ENCODE peak calls at places on chromosomes 3 and 15, in eight cellular contexts. K is fibroblast of lung, E is thyroid gland, Y is adrenal gland, O is left ventricle myocardium inferior, R is brain microvascular endothelial cell, H is A673, I is aorta. G is an unnamed sample. For H3K36me3, the result is how much of the 10 kb centered on the place peaks cover.

GRCh38 chr3:105791919-105792786 is 76.7 kb downstream of the CBLB start:
- DNase-seq in K (peak), E (peak), Y (peak), O (peak), R (peak), H (no peak), I (peak), G (peak)

GRCh38 chr3:37968784-37969600 is 21.6 kb upstream of the VILL start:
- DNase-seq in K (no peak), E (no peak), Y (no peak), O (no peak), R (no peak), H (no peak), I (no peak), G (no peak)

GRCh38 chr3:160163259-160163878 is 61.9 kb upstream of the C3orf80 start:
- DNase-seq in K (peak), E (no peak), Y (no peak), O (no peak), R (no peak), H (peak), I (no peak), G (no peak)

GRCh38 chr3:34132069-34132677 is 333.7 kb downstream of the PDCD6IP start:
- DNase-seq in K (no peak), E (no peak), Y (no peak), O (peak), R (no peak), H (no peak), I (no peak), G (no peak)

GRCh38 chr15:98953950-98954349 is 53.6 kb downstream of the PGPEP1L start:
- DNase-seq in K (no peak), E (no peak), Y (no peak), O (no peak), R (no peak), H (no peak), I (no peak), G (no peak)

GRCh38 chr15:33341943-33342342 is 31.2 kb downstream of the RYR3 start:
- DNase-seq in K (no peak), E (no peak), Y (no peak), O (no peak), R (no peak), H (no peak), I (no peak), G (no peak)

GRCh38 chr15:100824211-100824610 is 55.4 kb upstream of the ALDH1A3 start:
- DNase-seq in K (no peak), E (no peak), Y (no peak), O (no peak), R (no peak), H (no peak), I (no peak), G (no peak)

GRCh38 chr3:18100126-18100525 is 325.0 kb downstream of the SATB1 start:
- DNase-seq in K (no peak), E (no peak), Y (no peak), O (no peak), R (no peak), H (no peak), I (no peak), G (peak)

GRCh38 chr3:33883538-33884203 is 85.2 kb downstream of the PDCD6IP start:
- DNase-seq in K (peak), E (no peak), Y (no peak), O (no peak), R (peak), H (peak), I (no peak), G (no peak)

GRCh38 chr3:184428561-184429175 is 48.8 kb downstream of the CHRD start:
- DNase-seq in K (no peak), E (no peak), Y (no peak), O (no peak), R (no peak), H (no peak), I (no peak), G (no peak)

GRCh38 chr3:52405066-52405465 is 39.8 kb downstream of the SEMA3G start:
- DNase-seq in K (no peak), E (no peak), Y (no peak), O (peak), R (no peak), H (no peak), I (peak), G (no peak)

GRCh38 chr15:48330855-48331795 is at the start of gene DUT:
- DNase-seq in K (peak), E (peak), Y (peak), O (peak), R (peak), H (peak), I (peak), G (peak)

GRCh38 chr3:23931597-23931996 is 13.5 kb upstream of the NR1D2 start:
- DNase-seq in K (no peak), E (no peak), Y (no peak), O (no peak), R (no peak), H (no peak), I (no peak), G (no peak)

GRCh38 chr15:96586901-96587300 is 256.4 kb downstream of the NR2F2 start:
- DNase-seq in K (no peak), E (no peak), Y (no peak), O (no peak), R (no peak), H (no peak), I (no peak), G (no peak)

GRCh38 chr3:61571516-61572336 is 10.4 kb downstream of the PTPRG start:
- DNase-seq in K (peak), E (no peak), Y (no peak), O (no peak), R (peak), H (no peak), I (peak), G (no peak)

GRCh38 chr3:126469479-126469878 is 6.2 kb downstream of the ZXDC start:
- DNase-seq in K (no peak), E (peak), Y (no peak), O (no peak), R (no peak), H (no peak), I (no peak), G (no peak)

DNA sequence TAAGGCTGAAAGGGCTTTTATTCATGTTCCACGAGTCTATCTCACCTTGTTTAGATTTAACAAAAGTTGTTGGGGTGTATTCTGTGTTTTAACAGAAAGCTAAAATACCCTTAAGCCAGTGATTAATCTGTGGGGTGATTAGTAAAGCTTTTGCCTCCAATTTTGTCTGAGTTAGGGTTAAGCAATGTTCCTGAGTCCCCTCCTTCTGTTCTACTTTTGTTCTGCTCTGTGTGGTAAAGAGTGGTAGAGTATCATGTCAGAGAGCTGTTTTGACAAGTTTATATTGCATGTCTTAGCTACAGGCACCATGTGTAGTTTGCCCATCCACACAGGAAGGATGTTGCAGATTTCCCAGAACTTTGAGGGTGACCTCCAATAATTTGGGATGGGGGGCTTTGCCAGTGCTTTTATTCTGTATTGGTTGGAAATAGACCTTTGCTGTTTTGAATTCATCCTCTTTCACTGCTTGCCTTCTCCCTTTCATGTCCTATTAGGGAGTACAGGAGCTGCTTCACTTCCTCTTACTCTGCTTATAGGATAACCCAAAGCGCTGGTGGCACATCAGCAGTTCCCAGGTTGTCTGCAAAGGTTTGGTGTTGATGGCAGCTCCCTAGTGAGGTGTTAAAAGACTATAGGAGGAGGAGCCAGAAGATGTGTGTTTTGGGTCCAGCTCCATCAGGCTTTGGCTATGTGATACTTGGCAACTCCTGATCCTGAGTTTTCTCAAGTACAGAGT is 7.4 kb downstream of the PDE8A start:
- DNase-seq in K (no peak), E (no peak), Y (no peak), O (no peak), R (no peak), H (no peak), I (no peak), G (no peak)
- H3K36me3 ChIP-seq in K (under half), E (under half), Y (under half), O (under half), R (under half), H (under half), I (under half), G (under half)

GRCh38 chr15:65767895-65768294 is 24.2 kb downstream of the DENND4A start:
- DNase-seq in K (no peak), E (no peak), Y (no peak), O (no peak), R (no peak), H (no peak), I (no peak), G (no peak)

GRCh38 chr15:65769482-65769881 is 22.6 kb downstream of the DENND4A start:
- DNase-seq in K (no peak), E (no peak), Y (no peak), O (no peak), R (no peak), H (no peak), I (no peak), G (no peak)

GRCh38 chr15:65762914-65763787 is 28.9 kb downstream of the DENND4A start:
- DNase-seq in K (no peak), E (no peak), Y (no peak), O (no peak), R (no peak), H (no peak), I (no peak), G (no peak)

GRCh38 chr15:65767264-65767595 is 24.9 kb downstream of the DENND4A start:
- DNase-seq in K (no peak), E (no peak), Y (no peak), O (no peak), R (no peak), H (no peak), I (no peak), G (no peak)

DNA sequence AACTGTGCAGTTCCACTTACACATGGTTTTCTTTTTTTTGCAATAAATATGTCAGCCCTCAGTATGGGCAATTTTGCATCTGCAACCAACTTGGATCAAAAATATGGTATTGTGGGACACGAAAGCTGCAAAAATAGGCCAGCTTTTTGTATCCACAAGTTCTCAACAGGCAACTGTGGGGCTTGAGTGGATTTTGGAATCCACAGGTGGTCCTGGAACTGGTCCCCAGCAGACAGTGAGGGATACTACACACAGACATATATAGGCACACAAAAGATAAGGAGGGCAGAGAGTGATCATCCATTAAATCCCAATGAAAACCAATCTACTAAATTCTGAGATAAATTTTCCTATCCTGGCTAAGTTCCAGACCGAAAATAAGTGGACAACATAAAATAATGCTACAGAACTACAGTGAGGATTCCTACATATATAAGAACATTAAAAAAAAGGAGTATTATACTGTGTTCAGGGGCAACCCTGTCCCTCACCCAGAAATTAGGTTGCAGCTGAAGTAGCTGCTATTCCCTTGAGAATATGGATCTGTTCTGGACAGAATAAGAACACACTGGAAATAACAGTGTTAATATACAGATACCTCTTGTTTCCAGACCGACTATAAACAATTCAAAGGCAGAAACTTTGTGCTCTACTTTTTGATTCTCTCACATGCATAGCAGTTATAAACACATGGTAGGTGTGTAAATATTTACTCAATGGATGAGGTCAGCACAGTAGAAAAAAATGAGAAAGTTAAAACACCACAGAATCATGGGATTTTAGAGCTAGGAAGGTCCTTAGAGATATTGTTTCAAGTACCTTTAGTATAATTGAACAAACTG is 25.4 kb downstream of the DENND4A start:
- DNase-seq in K (peak), E (no peak), Y (no peak), O (no peak), R (no peak), H (no peak), I (no peak), G (peak)
- H3K27ac ChIP-seq in K (no peak), E (no peak), Y (no peak), O (no peak), R (no peak), H (no peak), I (no peak), G (no peak)

GRCh38 chr3:170360916-170361315 is 3.4 kb downstream of the SKIL start:
- DNase-seq in K (no peak), E (no peak), Y (no peak), O (no peak), R (no peak), H (no peak), I (no peak), G (no peak)

GRCh38 chr3:170360476-170360875 is 3.0 kb downstream of the SKIL start:
- DNase-seq in K (peak), E (no peak), Y (no peak), O (no peak), R (no peak), H (no peak), I (no peak), G (no peak)

GRCh38 chr3:170357176-170357919 is at the start of gene SKIL:
- DNase-seq in K (peak), E (peak), Y (peak), O (peak), R (peak), H (peak), I (peak), G (peak)

GRCh38 chr3:170357920-170358854 is 672 bp downstream of the SKIL start:
- DNase-seq in K (peak), E (peak), Y (peak), O (peak), R (peak), H (peak), I (peak), G (peak)

GRCh38 chr3:170359178-170359704 is 1.7 kb downstream of the SKIL start:
- DNase-seq in K (no peak), E (no peak), Y (no peak), O (no peak), R (no peak), H (no peak), I (no peak), G (no peak)
- H3K4me3 ChIP-seq in K (peak), E (no peak), Y (peak), O (peak), R (peak), H (peak), I (no peak), G (peak)

DNA sequence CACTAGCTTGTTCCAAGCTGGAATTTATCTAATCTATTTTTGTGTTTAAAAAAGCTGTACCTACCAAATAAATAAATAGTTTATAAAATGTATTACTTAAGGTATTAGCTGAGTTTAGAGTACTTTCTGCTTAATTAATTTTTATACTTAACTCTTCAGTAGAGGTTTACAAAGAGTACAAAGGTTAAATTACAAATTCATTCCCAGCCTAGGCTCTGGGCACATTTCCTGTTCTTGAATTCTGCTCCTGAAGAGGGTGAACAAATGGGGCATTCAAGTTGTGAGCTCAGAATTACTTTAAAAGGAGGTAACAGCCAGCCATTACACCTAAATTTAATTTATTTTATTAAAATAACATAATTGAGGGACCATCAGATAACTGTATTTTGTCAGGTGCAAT is 26.4 kb downstream of the MKRN2 start:
- DNase-seq in K (no peak), E (no peak), Y (no peak), O (no peak), R (no peak), H (no peak), I (no peak), G (no peak)
- H3K36me3 ChIP-seq in K (under half), E (half or more), Y (under half), O (half or more), R (half or more), H (half or more), I (under half), G (half or more)

GRCh38 chr15:80246425-80246894 is 5.6 kb downstream of the CTXND1 start:
- DNase-seq in K (no peak), E (no peak), Y (no peak), O (no peak), R (no peak), H (no peak), I (no peak), G (peak)
- H3K27ac ChIP-seq in K (no peak), E (no peak), Y (peak), O (peak), R (no peak), H (no peak), I (no peak), G (no peak)

DNA sequence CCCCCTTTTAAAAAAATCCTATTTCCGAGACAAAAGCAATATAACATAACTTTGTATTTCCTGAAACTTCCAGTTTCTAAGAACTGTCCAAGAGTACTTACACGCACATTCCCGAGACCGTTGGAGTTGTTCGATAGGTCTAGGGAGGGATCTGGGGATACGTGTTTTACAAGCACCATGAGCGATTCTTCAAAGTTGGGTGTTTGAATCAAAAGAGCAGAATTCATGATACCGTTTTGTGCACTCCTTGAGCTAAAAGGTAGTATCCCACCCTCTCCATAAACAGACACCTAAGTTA is 704 bp upstream of the EDEM1 start:
- DNase-seq in K (peak), E (no peak), Y (no peak), O (no peak), R (no peak), H (peak), I (no peak), G (no peak)
- H3K4me3 ChIP-seq in K (peak), E (peak), Y (peak), O (peak), R (peak), H (peak), I (peak), G (peak)

DNA sequence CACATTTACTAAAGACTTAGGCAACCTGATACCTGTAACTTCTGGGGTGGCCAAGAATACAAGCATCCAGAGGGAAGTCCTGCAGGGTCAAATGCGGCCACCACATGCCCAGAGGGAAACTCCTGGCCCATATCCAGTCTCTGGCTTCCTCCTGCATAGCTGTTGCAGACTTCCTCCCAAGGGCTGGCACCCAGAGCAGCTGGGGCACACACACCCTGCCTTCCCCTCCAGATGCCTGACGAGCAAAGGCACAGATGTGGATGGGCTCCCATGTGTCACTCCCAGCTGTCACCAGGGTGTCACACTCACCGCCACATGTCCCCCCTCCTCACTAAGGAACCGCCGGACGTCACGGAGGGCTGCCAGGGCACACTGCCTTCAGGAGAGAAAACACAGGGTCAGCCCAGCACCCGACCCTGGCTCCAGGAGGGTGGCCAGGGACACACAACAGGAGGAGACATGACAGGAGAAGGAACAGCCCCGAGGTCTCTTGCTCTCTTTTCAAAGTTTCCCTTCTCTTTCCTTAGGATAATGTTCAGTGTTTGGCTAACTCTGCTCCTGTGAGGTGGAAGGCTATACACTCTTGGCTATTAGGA is 13.2 kb downstream of the PFKFB4 start:
- DNase-seq in K (no peak), E (no peak), Y (peak), O (peak), R (no peak), H (no peak), I (peak), G (no peak)
- H3K36me3 ChIP-seq in K (under half), E (under half), Y (under half), O (under half), R (under half), H (under half), I (under half), G (under half)